ENCODE peak calls at places on chromosomes 3 and 15, in eight cellular contexts. L is fibroblast of the aortic adventitia, O is DND-41, H is astrocyte of the spinal cord, Z is H1, G is sigmoid colon, V is Peyer's patch, M is transverse colon. D is an unnamed sample.

GRCh38 chr15:47188766-47189507 is 528.4 kb upstream of the SEMA6D start:
- DNase-seq in V (no peak), H (no peak), Z (no peak), G (no peak), L (no peak), O (no peak), M (no peak), D (no peak)

GRCh38 chr15:48143856-48144255 is 23.1 kb downstream of the SLC24A5 start:
- DNase-seq in O (no peak), V (no peak), H (no peak), G (no peak), L (peak), M (no peak), Z (no peak), D (no peak)

GRCh38 chr3:136545664-136546266 is 206.4 kb downstream of the STAG1 start:
- DNase-seq in H (peak), L (peak), V (no peak), G (no peak), O (no peak), Z (no peak), M (no peak), D (no peak)

GRCh38 chr3:58492385-58492970 is 582 bp downstream of the KCTD6 start:
- DNase-seq in Z (no peak), G (no peak), L (no peak), H (no peak), M (no peak), O (peak), V (peak), D (peak)

GRCh38 chr3:38610934-38611333 is 38.6 kb downstream of the SCN5A start:
- DNase-seq in O (no peak), M (no peak), H (no peak), G (peak), Z (no peak), V (no peak), L (no peak), D (no peak)

GRCh38 chr3:120092444-120092843 is 1.8 kb downstream of the GSK3B start:
- DNase-seq in Z (no peak), L (no peak), H (no peak), O (no peak), G (no peak), M (no peak), V (no peak), D (no peak)

GRCh38 chr3:43866529-43867353 is 176.0 kb downstream of the ABHD5 start:
- DNase-seq in L (peak), V (no peak), H (peak), O (no peak), M (no peak), Z (no peak), G (no peak), D (no peak)

GRCh38 chr3:89172150-89172549 is 64.7 kb downstream of the EPHA3 start:
- DNase-seq in V (no peak), Z (no peak), G (no peak), M (no peak), L (no peak), H (no peak), O (no peak), D (no peak)

GRCh38 chr3:16179771-16180736 is 5.6 kb downstream of the GALNT15 start:
- DNase-seq in O (no peak), L (peak), Z (no peak), H (peak), V (no peak), M (no peak), G (no peak), D (no peak)

GRCh38 chr3:112302881-112303761 is 9.1 kb upstream of the SLC9C1 start:
- DNase-seq in G (no peak), M (no peak), V (no peak), O (no peak), H (no peak), L (peak), Z (peak), D (no peak)

GRCh38 chr3:136350132-136350531 is 100.0 kb downstream of the PCCB start:
- DNase-seq in Z (no peak), G (peak), M (peak), O (no peak), H (peak), L (peak), V (no peak), D (no peak)

GRCh38 chr15:53739187-53739586 is 20.3 kb downstream of the WDR72 start:
- DNase-seq in V (no peak), Z (no peak), O (no peak), H (no peak), M (no peak), G (no peak), L (no peak), D (no peak)

GRCh38 chr3:64563776-64564175 is 124.0 kb downstream of the ADAMTS9 start:
- DNase-seq in V (no peak), H (peak), L (no peak), O (no peak), G (no peak), Z (no peak), M (no peak), D (no peak)

GRCh38 chr15:28888302-28888894 is 2.6 kb downstream of the APBA2 start:
- DNase-seq in V (no peak), M (no peak), H (no peak), L (no peak), O (no peak), G (peak), Z (no peak), D (no peak)

GRCh38 chr3:179682681-179683080 is 29.8 kb downstream of the USP13 start:
- DNase-seq in L (no peak), V (no peak), M (no peak), O (no peak), H (no peak), G (no peak), Z (no peak), D (no peak)

GRCh38 chr3:148280623-148281242 is 417.0 kb upstream of the AGTR1 start:
- DNase-seq in V (no peak), O (no peak), Z (no peak), H (no peak), M (no peak), L (no peak), G (peak), D (no peak)

GRCh38 chr3:105145516-105145915 is 221.2 kb upstream of the ALCAM start:
- DNase-seq in G (no peak), M (no peak), Z (no peak), H (no peak), V (no peak), O (no peak), L (no peak), D (no peak)

GRCh38 chr3:63874769-63875168 is 11.1 kb downstream of the ATXN7 start:
- DNase-seq in G (no peak), V (no peak), M (no peak), L (no peak), H (no peak), Z (no peak), O (no peak), D (no peak)

GRCh38 chr3:113264741-113265140 is 53.4 kb downstream of the BOC start:
- DNase-seq in H (no peak), V (no peak), G (peak), Z (no peak), L (no peak), O (no peak), M (no peak), D (no peak)

GRCh38 chr3:142447308-142447851 is 457 bp downstream of the XRN1 start:
- DNase-seq in Z (no peak), V (peak), H (peak), M (peak), L (peak), O (peak), G (peak), D (peak)

GRCh38 chr3:69425249-69425648 is 39.4 kb upstream of the FRMD4B start:
- DNase-seq in O (peak), V (no peak), H (peak), M (peak), G (no peak), Z (no peak), L (peak), D (peak)

GRCh38 chr3:192408007-192408655 is 319.2 kb downstream of the FGF12 start:
- DNase-seq in L (no peak), O (no peak), G (peak), Z (no peak), M (no peak), H (peak), V (no peak), D (peak)

GRCh38 chr3:24683511-24684384 is 189.1 kb upstream of the THRB start:
- DNase-seq in O (no peak), L (peak), H (peak), G (no peak), M (peak), Z (no peak), V (no peak), D (no peak)

GRCh38 chr15:43794269-43795037 is 2.3 kb downstream of the SERF2 start:
- DNase-seq in Z (no peak), G (no peak), V (no peak), O (no peak), M (no peak), L (no peak), H (peak), D (no peak)

GRCh38 chr3:135125171-135125801 is 330.2 kb downstream of the EPHB1 start:
- DNase-seq in M (no peak), L (peak), O (peak), V (no peak), H (peak), Z (no peak), G (no peak), D (peak)

GRCh38 chr3:49387721-49388120 is 24.1 kb downstream of the RHOA start:
- DNase-seq in O (no peak), Z (no peak), H (no peak), L (no peak), V (no peak), M (no peak), G (no peak), D (no peak)

GRCh38 chr3:38011111-38011510 is 18.3 kb downstream of the PLCD1 start:
- DNase-seq in V (no peak), M (no peak), H (no peak), G (no peak), L (no peak), Z (no peak), O (no peak), D (no peak)

GRCh38 chr3:170357920-170358854 is 672 bp downstream of the SKIL start:
- DNase-seq in Z (no peak), L (peak), O (peak), G (peak), M (peak), H (peak), V (peak), D (peak)

GRCh38 chr3:197302696-197303341 is 4.4 kb upstream of the DLG1 start:
- DNase-seq in L (peak), M (no peak), V (no peak), H (peak), G (no peak), Z (no peak), O (no peak), D (no peak)

GRCh38 chr3:160941885-160942494 is 163.2 kb downstream of the B3GALNT1 start:
- DNase-seq in O (peak), V (peak), L (peak), H (peak), Z (no peak), G (peak), M (peak), D (peak)

GRCh38 chr15:77081971-77082370 is 11.1 kb upstream of the TSPAN3 start:
- DNase-seq in L (no peak), H (no peak), Z (no peak), O (no peak), V (no peak), G (no peak), M (no peak), D (no peak)

GRCh38 chr3:29153811-29154210 is 127.1 kb upstream of the RBMS3 start:
- DNase-seq in V (peak), Z (no peak), L (no peak), G (no peak), O (peak), M (no peak), H (no peak), D (no peak)

GRCh38 chr3:63400259-63400860 is 122.3 kb downstream of the SYNPR start:
- DNase-seq in M (no peak), G (no peak), O (no peak), H (peak), V (no peak), Z (no peak), L (peak), D (no peak)

GRCh38 chr3:127454051-127454450 is 136.5 kb downstream of the TPRA1 start:
- DNase-seq in M (no peak), Z (no peak), H (no peak), O (no peak), L (no peak), V (no peak), G (peak), D (no peak)

GRCh38 chr3:124780767-124781485 is 50.7 kb downstream of the UMPS start:
- DNase-seq in G (peak), V (no peak), L (peak), M (peak), Z (no peak), O (no peak), H (peak), D (no peak)

GRCh38 chr15:77634266-77634962 is 1.7 kb upstream of the LINGO1 start:
- DNase-seq in M (peak), O (peak), V (peak), L (peak), G (peak), Z (no peak), H (peak), D (peak)

GRCh38 chr3:127369356-127369935 is 81.6 kb upstream of the PRR20G start:
- DNase-seq in M (no peak), O (no peak), G (no peak), Z (no peak), L (no peak), V (no peak), H (no peak), D (no peak)

GRCh38 chr3:98717584-98717983 is 45.6 kb upstream of the ST3GAL6 start:
- DNase-seq in H (no peak), M (no peak), O (no peak), L (no peak), V (no peak), G (no peak), Z (no peak), D (no peak)

GRCh38 chr3:184039414-184039813 is 7.9 kb downstream of the HTR3D start:
- DNase-seq in M (no peak), O (no peak), L (peak), V (no peak), Z (no peak), G (no peak), H (no peak), D (no peak)

GRCh38 chr3:184037816-184038215 is 6.3 kb downstream of the HTR3D start:
- DNase-seq in G (no peak), V (no peak), M (no peak), O (no peak), H (no peak), Z (no peak), L (no peak), D (no peak)

GRCh38 chr3:184042617-184043016 is 10.2 kb upstream of the HTR3C start:
- DNase-seq in Z (no peak), O (no peak), G (no peak), M (no peak), H (no peak), V (no peak), L (no peak), D (no peak)

DNA sequence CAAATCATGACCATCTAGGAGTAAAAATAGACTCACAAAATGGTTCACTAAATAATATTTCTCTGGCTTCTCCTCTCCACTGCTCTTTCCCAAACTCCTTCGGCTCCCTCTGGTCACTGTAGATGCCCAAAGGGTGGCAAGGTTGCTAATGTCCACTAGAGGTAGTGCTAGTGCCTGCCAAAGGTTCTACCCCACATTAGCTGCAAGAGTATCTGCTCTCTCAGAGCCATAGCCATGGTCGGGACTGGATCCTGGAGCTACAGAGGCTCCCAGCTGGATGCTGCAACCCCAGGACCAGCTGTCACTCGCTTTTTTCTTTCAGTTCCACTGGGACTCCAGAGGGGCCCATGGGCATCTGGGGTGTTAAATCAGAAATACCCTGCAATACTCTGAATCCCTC is 8.5 kb downstream of the HTR3D start:
- DNase-seq in L (peak), G (no peak), V (no peak), H (no peak), M (no peak), Z (no peak), O (no peak), D (no peak)
- TF ChIP-seq CTCF in L (peak), G (no peak), V (peak), H (peak), M (no peak), Z (peak), O (no peak), D (no peak)

GRCh38 chr15:93900476-93901400 is 330.6 kb upstream of the MCTP2 start:
- DNase-seq in Z (peak), M (no peak), L (no peak), O (no peak), G (no peak), V (no peak), H (no peak), D (no peak)
- TF ChIP-seq CTCF in Z (peak), M (no peak), L (no peak), O (no peak), G (no peak), V (no peak), H (no peak), D (no peak)

DNA sequence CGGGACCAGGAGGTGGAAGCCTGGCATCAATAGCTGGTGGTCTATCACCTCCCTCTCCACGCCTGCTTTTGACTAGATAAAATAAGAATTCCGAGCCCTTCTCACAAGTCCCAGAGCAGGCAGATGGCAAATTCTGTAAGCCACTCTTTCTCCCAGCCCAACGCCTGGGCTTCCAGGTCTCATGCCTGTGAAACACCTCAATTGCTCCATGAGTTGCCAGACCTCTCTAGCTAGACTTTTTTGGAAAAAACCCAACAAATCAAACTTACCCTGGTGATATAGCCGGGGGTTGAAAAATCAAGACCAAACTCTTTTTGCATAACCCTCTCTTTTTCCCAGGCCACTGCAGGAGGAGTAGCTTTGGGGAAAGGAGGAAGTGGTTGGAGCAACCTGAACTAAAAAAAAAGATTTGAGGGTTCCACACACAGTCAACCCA is 7.0 kb downstream of the BHLHE40 start:
- DNase-seq in Z (no peak), M (no peak), L (peak), G (no peak), H (no peak), V (no peak), O (no peak), D (no peak)
- TF ChIP-seq CTCF in Z (no peak), M (no peak), L (no peak), G (no peak), H (no peak), V (no peak), O (no peak), D (no peak)

DNA sequence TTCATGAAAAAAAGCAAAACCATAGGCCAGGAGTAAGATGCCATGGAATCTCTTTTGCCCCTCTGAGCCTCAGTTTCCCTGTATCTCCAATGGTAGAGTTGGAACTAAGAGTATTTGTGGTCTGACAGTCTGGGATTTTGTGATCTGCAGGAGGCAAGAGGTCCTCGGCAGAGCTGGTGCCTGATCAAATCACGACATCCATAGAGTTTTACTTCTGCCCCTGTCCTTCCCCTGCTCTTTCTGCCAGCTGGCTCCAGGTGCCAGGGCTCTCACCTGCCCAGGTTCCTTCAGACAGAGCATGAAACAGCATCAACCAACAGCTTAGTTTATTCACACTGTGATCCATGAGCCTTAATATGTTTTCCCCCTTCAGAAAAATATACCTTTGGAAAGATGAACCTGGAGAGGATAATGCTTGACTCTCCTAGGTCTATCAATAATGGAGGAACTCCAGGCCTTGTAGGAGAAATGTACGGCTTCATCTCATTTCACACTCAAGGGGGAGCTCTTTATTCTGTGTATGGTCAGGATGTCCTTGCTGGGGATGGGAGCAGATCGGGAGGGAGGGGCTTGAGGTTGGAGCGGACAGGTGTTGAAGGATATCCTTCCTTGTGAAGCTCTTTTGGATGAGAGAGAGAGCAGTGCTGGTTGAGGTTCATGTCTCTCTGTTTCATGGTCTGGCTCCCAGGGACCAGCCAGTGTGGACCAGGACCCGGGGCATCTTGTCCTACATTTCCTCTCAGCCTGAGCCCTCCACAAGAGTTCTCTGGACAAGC is 309.9 kb downstream of the RPLP1 start:
- DNase-seq in Z (no peak), G (no peak), V (no peak), M (no peak), H (no peak), L (no peak), O (no peak), D (no peak)
- TF ChIP-seq CTCF in Z (peak), G (no peak), V (no peak), M (no peak), H (peak), L (no peak), O (peak), D (no peak)

DNA sequence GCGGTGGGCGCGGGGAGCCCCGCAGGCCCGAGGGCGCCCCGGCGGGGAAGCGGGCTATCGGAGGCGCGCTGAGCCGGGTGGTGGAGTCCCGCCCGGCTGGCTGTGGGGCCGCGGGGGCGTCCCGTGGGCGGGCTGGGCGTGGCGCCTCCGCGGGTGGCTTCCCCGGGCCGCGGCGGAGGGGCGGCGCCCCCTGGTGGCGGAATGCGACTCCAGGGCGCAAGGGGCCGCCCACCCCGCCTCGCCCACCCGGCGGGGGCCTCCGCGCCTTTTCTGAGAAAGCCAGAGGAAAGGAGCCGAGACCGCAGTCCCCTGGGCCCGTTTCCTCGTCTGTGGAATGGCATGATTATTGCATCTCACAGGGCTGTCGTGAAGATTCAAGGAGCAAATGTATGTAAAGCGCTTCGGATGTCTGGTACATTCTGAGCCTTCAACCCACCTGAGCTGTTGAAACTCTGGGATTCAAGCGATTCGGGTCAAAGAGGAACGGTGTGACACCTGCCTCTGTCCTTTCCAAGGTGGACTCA is 31.9 kb upstream of the RAB6B start:
- DNase-seq in G (no peak), O (no peak), M (peak), V (peak), H (peak), L (no peak), Z (no peak), D (peak)
- TF ChIP-seq CTCF in G (peak), O (peak), M (peak), V (peak), H (peak), L (peak), Z (peak), D (peak)

D was measured in GM10248.